ENCODE peak calls at places on chromosome 20, in seven cellular contexts. I, Y, G, M, F, S and P are unnamed samples.

GRCh38 chr20:61014486-61014885 is 237.6 kb upstream of the CDH4 start:
- DNase-seq in Y (no peak), I (no peak), F (no peak), M (no peak), G (no peak), S (no peak), P (no peak)

GRCh38 chr20:38162878-38163875 is 1.9 kb downstream of the TGM2 start:
- DNase-seq in G (no peak), I (no peak), M (no peak), F (no peak), Y (no peak), S (no peak), P (no peak)

GRCh38 chr20:39853664-39854063 is 835.4 kb downstream of the MAFB start:
- DNase-seq in F (no peak), G (no peak), M (no peak), Y (no peak), I (no peak), S (peak; percentile 29), P (no peak)

GRCh38 chr20:20096421-20096820 is 44.1 kb downstream of the CFAP61 start:
- DNase-seq in S (no peak), I (no peak), G (no peak), F (no peak), M (no peak), Y (no peak), P (no peak)

GRCh38 chr20:20552076-20552475 is 160.4 kb downstream of the RALGAPA2 start:
- DNase-seq in Y (no peak), I (no peak), F (no peak), G (no peak), S (peak; percentile 35), M (no peak), P (no peak)

GRCh38 chr20:53916173-53916512 is 154.3 kb downstream of the BCAS1 start:
- DNase-seq in F (no peak), S (no peak), Y (no peak), I (no peak), M (no peak), G (no peak), P (no peak)

GRCh38 chr20:8399963-8400362 is 267.9 kb downstream of the PLCB1 start:
- DNase-seq in M (peak; percentile 87), I (no peak), S (no peak), G (no peak), F (no peak), Y (no peak), P (no peak)

GRCh38 chr20:39429716-39430115 is 467.6 kb downstream of the DHX35 start:
- DNase-seq in G (no peak), S (no peak), M (peak; percentile 44), F (no peak), Y (no peak), I (no peak), P (no peak)

GRCh38 chr20:53926428-53927028 is 143.9 kb downstream of the BCAS1 start:
- DNase-seq in F (no peak), G (no peak), S (no peak), I (no peak), M (peak; percentile 86), Y (no peak), P (no peak)

GRCh38 chr20:36872857-36873256 is 3.1 kb upstream of the TLDC2 start:
- DNase-seq in Y (no peak), I (no peak), S (no peak), M (no peak), G (no peak), F (no peak), P (no peak)

GRCh38 chr20:56788671-56789610 is 159.8 kb downstream of the TFAP2C start:
- DNase-seq in G (no peak), F (no peak), M (no peak), S (no peak), Y (no peak), I (no peak), P (no peak)

GRCh38 chr20:10438217-10438616 is 3.1 kb downstream of the SLX4IP start:
- DNase-seq in M (no peak), Y (no peak), S (no peak), F (no peak), I (no peak), G (no peak), P (no peak)

GRCh38 chr20:63980806-63981728 is at the start of gene PRPF6:
- DNase-seq in I (peak; percentile 89), F (peak; percentile 88), S (peak; percentile 97), Y (peak; percentile 93), M (peak; percentile 99), G (peak; percentile 94), P (peak; percentile 95)

GRCh38 chr20:63116412-63117106 is 99.4 kb downstream of the YTHDF1 start:
- DNase-seq in S (peak; percentile 10), M (no peak), F (peak; percentile 67), G (no peak), Y (no peak), I (no peak), P (peak; percentile 85)

GRCh38 chr20:14925286-14925685 is 587.9 kb upstream of the FLRT3 start:
- DNase-seq in F (no peak), Y (no peak), G (no peak), S (no peak), M (no peak), I (no peak), P (no peak)

GRCh38 chr20:63529180-63529860 is 7.9 kb downstream of the PTK6 start:
- DNase-seq in M (no peak), Y (no peak), S (peak; percentile 16), F (peak; percentile 8), I (no peak), G (no peak), P (peak; percentile 72)

GRCh38 chr20:20759132-20759531 is 46.7 kb upstream of the RALGAPA2 start:
- DNase-seq in G (no peak), M (no peak), I (no peak), F (no peak), S (no peak), Y (no peak), P (no peak)

GRCh38 chr20:62282877-62283503 is 19.8 kb upstream of the ADRM1 start:
- DNase-seq in G (peak; percentile 76), I (no peak), Y (no peak), M (no peak), S (no peak), F (no peak), P (no peak)

GRCh38 chr20:59814835-59815340 is 118.5 kb downstream of the SYCP2 start:
- DNase-seq in S (no peak), F (no peak), I (no peak), G (no peak), Y (no peak), M (no peak), P (no peak)

GRCh38 chr20:57451759-57452661 is 60.8 kb downstream of the RBM38 start:
- DNase-seq in Y (peak; percentile 14), I (no peak), F (no peak), G (no peak), M (peak; percentile 71), S (no peak), P (no peak)

GRCh38 chr20:1490643-1491042 is 577 bp downstream of the SIRPB2 start:
- DNase-seq in G (no peak), I (no peak), F (no peak), M (no peak), Y (no peak), S (no peak), P (no peak)

GRCh38 chr20:36482044-36482473 is 59.3 kb upstream of the MYL9 start:
- DNase-seq in S (no peak), F (no peak), I (no peak), Y (no peak), G (peak; percentile 68), M (no peak), P (no peak)

GRCh38 chr20:31695849-31696804 is 26.5 kb downstream of the BCL2L1 start:
- DNase-seq in I (no peak), M (no peak), F (no peak), Y (no peak), G (no peak), S (no peak), P (no peak)

GRCh38 chr20:17990278-17990972 is 21.6 kb downstream of the MGME1 start:
- DNase-seq in Y (no peak), F (no peak), G (no peak), M (no peak), S (no peak), I (no peak), P (no peak)

GRCh38 chr20:40568200-40568599 is 120.8 kb downstream of the MAFB start:
- DNase-seq in F (no peak), M (no peak), G (no peak), S (no peak), Y (no peak), I (no peak), P (no peak)

GRCh38 chr20:22354647-22355046 is 229.7 kb downstream of the FOXA2 start:
- DNase-seq in S (no peak), Y (no peak), G (no peak), I (no peak), M (no peak), F (no peak), P (no peak)

GRCh38 chr20:16590234-16590633 is 17.0 kb upstream of the KIF16B start:
- DNase-seq in F (no peak), I (no peak), S (no peak), M (no peak), Y (no peak), G (no peak), P (no peak)

GRCh38 chr20:63978319-63979220 is 872 bp downstream of the SAMD10 start:
- DNase-seq in F (peak; percentile 59), I (no peak), G (peak; percentile 78), S (peak; percentile 58), M (peak; percentile 82), Y (peak; percentile 41), P (peak; percentile 93)

GRCh38 chr20:22490287-22491187 is 93.8 kb downstream of the FOXA2 start:
- DNase-seq in F (peak; percentile 93), S (peak; percentile 55), M (no peak), G (no peak), Y (no peak), I (no peak), P (peak; percentile 81)

GRCh38 chr20:17611540-17612286 is 41.8 kb downstream of the DSTN start:
- DNase-seq in G (no peak), M (no peak), Y (no peak), I (no peak), S (peak; percentile 58), F (no peak), P (peak; percentile 82)

GRCh38 chr20:47544852-47545251 is 43.2 kb downstream of the NCOA3 start:
- DNase-seq in I (no peak), F (no peak), G (no peak), M (no peak), S (no peak), Y (no peak), P (no peak)

GRCh38 chr20:24560571-24561485 is 91.4 kb downstream of the SYNDIG1 start:
- DNase-seq in Y (no peak), S (no peak), F (no peak), M (no peak), G (no peak), I (no peak), P (no peak)

GRCh38 chr20:19880256-19881079 is 122.4 kb downstream of the RIN2 start:
- DNase-seq in G (no peak), F (no peak), I (no peak), M (no peak), S (no peak), Y (no peak), P (no peak)